ENCODE peak calls at places on chromosomes 13 and 19, in six cellular contexts. Q is left ventricle myocardium inferior, C is heart left ventricle, Z is A673, H is RWPE1, L is heart right ventricle. B is an unnamed sample.

GRCh38 chr13:23321534-23322241 is 111.8 kb downstream of the SACS start:
- DNase-seq in Q (peak), C (peak), Z (no peak), H (peak), L (peak), B (no peak)

GRCh38 chr19:49847731-49848696 is 2.9 kb upstream of the PTOV1 start:
- DNase-seq in Q (no peak), C (no peak), Z (peak), H (peak), L (no peak), B (no peak)

GRCh38 chr19:33393286-33394005 is 19.9 kb downstream of the CEBPG start:
- DNase-seq in Q (peak), C (no peak), Z (no peak), H (no peak), L (no peak), B (peak)

GRCh38 chr19:33666196-33666595 is 44.4 kb downstream of the CHST8 start:
- DNase-seq in Q (no peak), C (no peak), Z (no peak), H (no peak), L (no peak), B (no peak)

GRCh38 chr13:38202730-38203129 is 146.9 kb upstream of the UFM1 start:
- DNase-seq in Q (no peak), C (no peak), Z (peak), H (peak), L (no peak), B (no peak)

GRCh38 chr13:48590141-48590863 is 57.4 kb upstream of the RCBTB2 start:
- DNase-seq in Q (no peak), C (no peak), Z (no peak), H (no peak), L (no peak), B (no peak)

GRCh38 chr19:17323973-17324327 is 10.7 kb downstream of the ANO8 start:
- DNase-seq in Q (no peak), C (no peak), Z (no peak), H (no peak), L (no peak), B (peak)

GRCh38 chr19:1003283-1003682 is 3.1 kb downstream of the GRIN3B start:
- DNase-seq in Q (no peak), C (no peak), Z (no peak), H (no peak), L (no peak), B (no peak)

GRCh38 chr19:17829855-17830566 is 8.7 kb upstream of the INSL3 start:
- DNase-seq in Q (no peak), C (no peak), Z (no peak), H (peak), L (no peak), B (no peak)

GRCh38 chr19:29662604-29663404 is 2.5 kb upstream of the PLEKHF1 start:
- DNase-seq in Q (peak), C (peak), Z (no peak), H (peak), L (peak), B (peak)

GRCh38 chr19:23758187-23759074 is at the start of gene ZNF681:
- DNase-seq in Q (peak), C (peak), Z (peak), H (peak), L (peak), B (peak)

GRCh38 chr19:33032218-33032781 is 32.4 kb downstream of the RHPN2 start:
- DNase-seq in Q (no peak), C (no peak), Z (no peak), H (no peak), L (no peak), B (no peak)

GRCh38 chr19:58357798-58358145 is 4.5 kb upstream of the A1BG start:
- DNase-seq in Q (no peak), C (no peak), Z (no peak), H (no peak), L (no peak), B (peak)

GRCh38 chr19:4120933-4121612 is 2.8 kb downstream of the MAP2K2 start:
- DNase-seq in Q (no peak), C (no peak), Z (no peak), H (no peak), L (no peak), B (no peak)

GRCh38 chr19:41837981-41838708 is 6.3 kb downstream of the LYPD4 start:
- DNase-seq in Q (no peak), C (no peak), Z (no peak), H (no peak), L (no peak), B (no peak)

GRCh38 chr19:38710928-38711725 is 33.1 kb downstream of the CAPN12 start:
- DNase-seq in Q (no peak), C (no peak), Z (no peak), H (no peak), L (no peak), B (no peak)

GRCh38 chr19:18377026-18377425 is 8.9 kb upstream of the GDF15 start:
- DNase-seq in Q (no peak), C (no peak), Z (no peak), H (no peak), L (no peak), B (no peak)

GRCh38 chr13:94494021-94494420 is 14.5 kb upstream of the DCT start:
- DNase-seq in Q (no peak), C (no peak), Z (peak), H (no peak), L (no peak), B (no peak)

GRCh38 chr13:72565893-72566292 is 161.5 kb downstream of the MZT1 start:
- DNase-seq in Q (no peak), C (no peak), Z (peak), H (peak), L (no peak), B (no peak)

GRCh38 chr19:11399667-11400066 is 15.6 kb upstream of the EPOR start:
- DNase-seq in Q (no peak), C (no peak), Z (no peak), H (no peak), L (no peak), B (no peak)

GRCh38 chr13:35475960-35476943 is at the start of gene MAB21L1:
- DNase-seq in Q (no peak), C (no peak), Z (no peak), H (no peak), L (no peak), B (no peak)

GRCh38 chr13:30362869-30363268 is 55.5 kb upstream of the KATNAL1 start:
- DNase-seq in Q (peak), C (peak), Z (no peak), H (no peak), L (no peak), B (no peak)

DNA sequence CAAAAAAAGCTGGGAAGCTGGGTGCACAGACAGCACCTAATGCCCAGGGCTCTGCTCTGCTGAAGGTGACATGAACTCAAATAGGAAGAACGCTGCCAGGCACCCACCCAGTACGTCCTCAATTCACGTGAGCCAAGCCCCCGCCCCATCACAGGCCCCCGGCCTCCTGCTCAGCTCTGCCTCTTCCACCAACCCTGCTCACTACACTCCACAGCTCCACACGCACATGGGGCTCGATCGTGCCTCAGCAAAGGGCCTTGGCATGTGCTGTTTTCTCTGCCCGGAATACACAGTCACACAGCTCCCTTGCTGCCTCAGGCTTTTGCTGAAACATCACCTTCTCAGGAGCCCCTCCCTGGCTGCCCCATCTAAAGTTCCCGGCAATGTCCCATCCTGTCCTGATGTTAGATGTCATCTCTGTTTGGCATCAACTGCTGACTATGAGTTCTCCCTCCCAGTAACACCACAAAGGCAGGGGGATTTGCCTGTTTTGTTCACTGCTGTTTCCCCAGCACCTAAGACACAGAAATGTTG is 2.3 kb downstream of the ATP13A1 start:
- DNase-seq in Q (no peak), C (no peak), Z (no peak), H (no peak), L (no peak), B (peak)
- H3K27ac ChIP-seq in Q (no peak), C (no peak), Z (no peak), H (peak), L (no peak), B (peak)

GRCh38 chr13:21676611-21677021 is 5.7 kb downstream of the FGF9 start:
- DNase-seq in Q (no peak), C (peak), Z (no peak), H (no peak), L (no peak), B (peak)
- TF ChIP-seq CTCF in Q (peak), C (no peak), Z (peak), H (no peak), L (no peak), B (no peak)

GRCh38 chr13:46647514-46648065 is 94.6 kb downstream of the LRCH1 start:
- DNase-seq in Q (no peak), C (no peak), Z (no peak), H (no peak), L (no peak), B (no peak)

GRCh38 chr13:46642254-46642653 is 89.3 kb downstream of the LRCH1 start:
- DNase-seq in Q (no peak), C (no peak), Z (no peak), H (no peak), L (no peak), B (no peak)

GRCh38 chr13:46643165-46643777 is 90.3 kb downstream of the LRCH1 start:
- DNase-seq in Q (no peak), C (no peak), Z (no peak), H (no peak), L (no peak), B (no peak)

DNA sequence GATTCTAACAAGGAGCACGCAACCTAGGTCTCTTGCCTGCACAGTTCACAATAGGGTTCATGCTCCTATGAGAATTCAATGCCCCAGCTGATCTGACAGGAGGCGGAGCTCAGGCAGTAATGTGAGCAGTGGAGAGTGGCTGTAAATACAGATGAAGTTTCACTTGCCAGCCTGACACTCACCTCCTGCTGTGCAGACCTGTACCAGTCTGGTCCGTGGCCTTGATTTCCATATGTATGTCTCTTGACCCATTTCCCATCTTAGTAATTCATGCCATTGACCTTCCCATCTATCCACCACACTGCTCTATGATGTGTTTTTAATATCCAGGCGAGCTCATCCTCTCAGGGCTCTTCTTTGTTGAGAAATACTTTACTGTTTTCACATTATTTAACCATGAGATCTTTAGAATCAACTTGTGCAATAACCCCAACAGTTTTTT is 95.2 kb downstream of the LRCH1 start:
- DNase-seq in Q (no peak), C (no peak), Z (peak), H (no peak), L (no peak), B (no peak)
- H3K27ac ChIP-seq in Q (peak), C (no peak), Z (no peak), H (no peak), L (no peak), B (no peak)

DNA sequence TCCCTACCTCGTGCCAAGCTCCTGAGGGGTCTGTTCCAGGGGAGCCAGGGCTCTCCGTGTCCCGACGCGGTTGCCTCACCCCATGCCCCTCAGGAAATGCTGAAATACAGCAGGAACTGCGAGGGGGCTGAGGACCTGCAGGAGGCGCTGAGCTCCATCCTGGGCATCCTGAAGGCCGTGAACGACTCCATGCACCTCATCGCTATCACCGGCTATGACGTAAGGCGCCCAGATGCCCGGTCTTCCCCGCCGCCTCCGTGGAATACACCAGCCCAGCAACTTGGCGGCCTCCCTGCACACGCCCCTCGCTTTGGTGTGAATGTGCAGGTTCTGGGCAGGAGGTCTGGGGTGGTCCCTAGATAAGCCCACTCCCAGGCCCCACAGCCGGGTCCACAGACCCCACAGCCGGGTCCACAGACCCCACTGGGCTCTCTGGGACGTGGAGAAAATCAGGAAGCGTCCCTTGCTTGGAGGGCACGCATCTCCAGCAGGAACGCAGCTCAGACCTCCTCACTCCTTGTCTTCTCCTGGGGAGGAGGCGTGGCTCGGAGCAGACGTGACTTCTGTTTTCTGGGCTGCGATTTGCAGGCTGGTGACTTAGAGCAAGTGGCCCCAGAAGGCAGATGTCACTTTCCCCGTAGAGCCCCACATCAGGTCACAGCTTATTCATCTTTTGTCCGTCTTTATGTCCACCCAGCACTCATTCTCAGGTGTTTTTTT is 19.4 kb upstream of the F7 start:
- DNase-seq in Q (no peak), C (no peak), Z (no peak), H (no peak), L (no peak), B (peak)
- TF ChIP-seq CTCF in Q (no peak), C (no peak), Z (peak), H (no peak), L (no peak), B (no peak)

GRCh38 chr19:8592231-8593009 is 15.2 kb upstream of the MYO1F start:
- DNase-seq in Q (peak), C (peak), Z (peak), H (peak), L (peak), B (peak)
- H3K27ac ChIP-seq in Q (peak), C (no peak), Z (peak), H (no peak), L (peak), B (peak)

DNA sequence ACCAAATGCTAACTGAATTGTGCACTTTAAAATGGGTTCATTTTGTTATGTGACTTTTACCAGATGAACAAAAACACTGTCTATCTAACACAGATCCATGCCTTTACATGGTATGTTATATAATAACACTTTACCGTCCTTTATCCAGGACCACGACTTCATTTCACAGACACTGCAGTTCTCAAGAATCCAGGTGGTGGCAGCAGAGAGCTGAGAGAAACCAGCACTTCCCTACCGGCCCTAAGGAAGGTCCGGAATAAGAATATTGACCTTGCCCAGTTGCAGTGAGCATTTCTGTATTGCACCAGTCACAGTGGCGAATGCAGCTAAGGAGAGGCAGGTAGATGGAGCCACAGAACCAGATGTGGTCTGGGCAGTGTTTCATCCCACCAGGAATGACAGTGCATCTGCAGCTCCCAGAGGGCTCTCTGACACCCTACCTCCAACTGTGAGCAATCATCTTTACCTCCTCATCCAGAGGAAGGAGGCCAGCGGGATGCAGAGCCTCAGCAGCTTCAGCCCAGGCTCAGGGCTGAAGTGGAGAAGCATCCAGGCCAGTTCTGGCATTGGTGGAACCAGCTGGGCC is 44.6 kb downstream of the ZNF787 start:
- DNase-seq in Q (no peak), C (peak), Z (peak), H (peak), L (peak), B (no peak)
- TF ChIP-seq CTCF in Q (peak), C (peak), Z (peak), H (peak), L (peak), B (peak)

GRCh38 chr13:100254002-100254401 is 165.1 kb downstream of the PCCA start:
- DNase-seq in Q (no peak), C (no peak), Z (no peak), H (no peak), L (no peak), B (no peak)
- H3K27ac ChIP-seq in Q (no peak), C (no peak), Z (no peak), H (no peak), L (no peak), B (no peak)

GRCh38 chr13:110257408-110257807 is 49.5 kb downstream of the COL4A1 start:
- DNase-seq in Q (no peak), C (no peak), Z (no peak), H (no peak), L (no peak), B (no peak)
- TF ChIP-seq CTCF in Q (no peak), C (no peak), Z (no peak), H (no peak), L (no peak), B (no peak)

GRCh38 chr19:6720369-6721112 is at the start of gene C3:
- DNase-seq in Q (peak), C (peak), Z (no peak), H (peak), L (peak), B (peak)
- H3K27ac ChIP-seq in Q (peak), C (no peak), Z (no peak), H (peak), L (peak), B (peak)

B was measured in lower lobe of right lung.